ENCODE peak calls at places on chromosomes 12 and 14, in six cellular contexts. One of them, this sample, is unnamed.

GRCh38 chr12:66144796-66145754 is 14.5 kb upstream of the LLPH start:
- DNase-seq in small intestine: peak
- DNase-seq in cardiac fibroblast: peak
- DNase-seq in sigmoid colon: peak
- DNase-seq in H7: peak
- DNase-seq in keratinocyte: no peak
- DNase-seq in this sample: peak

GRCh38 chr14:104135904-104136471 is 2.4 kb upstream of the KIF26A start:
- DNase-seq in small intestine: no peak
- DNase-seq in cardiac fibroblast: no peak
- DNase-seq in sigmoid colon: no peak
- DNase-seq in H7: peak
- DNase-seq in keratinocyte: no peak
- DNase-seq in this sample: no peak

GRCh38 chr14:60051690-60052324 is 39.9 kb upstream of the PCNX4 start:
- DNase-seq in small intestine: no peak
- DNase-seq in cardiac fibroblast: peak
- DNase-seq in sigmoid colon: no peak
- DNase-seq in H7: no peak
- DNase-seq in keratinocyte: no peak
- DNase-seq in this sample: peak

GRCh38 chr12:123113038-123113437 is 37.9 kb downstream of the PITPNM2 start:
- DNase-seq in small intestine: no peak
- DNase-seq in cardiac fibroblast: no peak
- DNase-seq in sigmoid colon: no peak
- DNase-seq in H7: no peak
- DNase-seq in keratinocyte: no peak
- DNase-seq in this sample: no peak

GRCh38 chr12:123253606-123254459 is 17.8 kb downstream of the CDK2AP1 start:
- DNase-seq in small intestine: no peak
- DNase-seq in cardiac fibroblast: no peak
- DNase-seq in sigmoid colon: no peak
- DNase-seq in H7: no peak
- DNase-seq in keratinocyte: no peak
- DNase-seq in this sample: peak

GRCh38 chr12:29103539-29103974 is 45.5 kb upstream of the FAR2 start:
- DNase-seq in small intestine: peak
- DNase-seq in cardiac fibroblast: no peak
- DNase-seq in sigmoid colon: no peak
- DNase-seq in H7: no peak
- DNase-seq in keratinocyte: no peak
- DNase-seq in this sample: no peak

GRCh38 chr12:109863961-109864712 is 16.2 kb downstream of the GLTP start:
- DNase-seq in small intestine: peak
- DNase-seq in cardiac fibroblast: peak
- DNase-seq in sigmoid colon: no peak
- DNase-seq in H7: no peak
- DNase-seq in keratinocyte: no peak
- DNase-seq in this sample: peak

GRCh38 chr14:52430474-52430873 is 116.4 kb downstream of the PTGER2 start:
- DNase-seq in small intestine: no peak
- DNase-seq in cardiac fibroblast: no peak
- DNase-seq in sigmoid colon: no peak
- DNase-seq in H7: no peak
- DNase-seq in keratinocyte: no peak
- DNase-seq in this sample: no peak

GRCh38 chr12:19689226-19689625 is 249.9 kb downstream of the AEBP2 start:
- DNase-seq in small intestine: peak
- DNase-seq in cardiac fibroblast: no peak
- DNase-seq in sigmoid colon: no peak
- DNase-seq in H7: no peak
- DNase-seq in keratinocyte: no peak
- DNase-seq in this sample: no peak

GRCh38 chr12:3357950-3358525 is 133.0 kb upstream of the PRMT8 start:
- DNase-seq in small intestine: no peak
- DNase-seq in cardiac fibroblast: no peak
- DNase-seq in sigmoid colon: no peak
- DNase-seq in H7: no peak
- DNase-seq in keratinocyte: no peak
- DNase-seq in this sample: no peak

GRCh38 chr14:104694991-104695659 is 5.7 kb downstream of the INF2 start:
- DNase-seq in small intestine: no peak
- DNase-seq in cardiac fibroblast: no peak
- DNase-seq in sigmoid colon: no peak
- DNase-seq in H7: peak
- DNase-seq in keratinocyte: no peak
- DNase-seq in this sample: no peak

GRCh38 chr12:104011265-104011664 is 38.7 kb downstream of the GLT8D2 start:
- DNase-seq in small intestine: no peak
- DNase-seq in cardiac fibroblast: peak
- DNase-seq in sigmoid colon: no peak
- DNase-seq in H7: no peak
- DNase-seq in keratinocyte: no peak
- DNase-seq in this sample: peak

GRCh38 chr14:25233613-25234012 is 183.7 kb upstream of the STXBP6 start:
- DNase-seq in small intestine: peak
- DNase-seq in cardiac fibroblast: no peak
- DNase-seq in sigmoid colon: no peak
- DNase-seq in H7: no peak
- DNase-seq in keratinocyte: no peak
- DNase-seq in this sample: no peak

GRCh38 chr14:31263485-31264133 is 56.0 kb upstream of the HECTD1 start:
- DNase-seq in small intestine: peak
- DNase-seq in cardiac fibroblast: peak
- DNase-seq in sigmoid colon: peak
- DNase-seq in H7: no peak
- DNase-seq in keratinocyte: peak
- DNase-seq in this sample: peak

GRCh38 chr14:87233266-87233665 is 759.7 kb downstream of the GALC start:
- DNase-seq in small intestine: no peak
- DNase-seq in cardiac fibroblast: no peak
- DNase-seq in sigmoid colon: no peak
- DNase-seq in H7: no peak
- DNase-seq in keratinocyte: peak
- DNase-seq in this sample: no peak

GRCh38 chr12:77214136-77214535 is 148.8 kb upstream of the E2F7 start:
- DNase-seq in small intestine: no peak
- DNase-seq in cardiac fibroblast: peak
- DNase-seq in sigmoid colon: no peak
- DNase-seq in H7: no peak
- DNase-seq in keratinocyte: no peak
- DNase-seq in this sample: peak

GRCh38 chr12:98592825-98593322 is 612 bp upstream of the SLC25A3 start:
- DNase-seq in small intestine: peak
- DNase-seq in cardiac fibroblast: no peak
- DNase-seq in sigmoid colon: no peak
- DNase-seq in H7: no peak
- DNase-seq in keratinocyte: no peak
- DNase-seq in this sample: no peak

GRCh38 chr12:91413591-91413990 is 231.0 kb upstream of the DCN start:
- DNase-seq in small intestine: peak
- DNase-seq in cardiac fibroblast: peak
- DNase-seq in sigmoid colon: no peak
- DNase-seq in H7: no peak
- DNase-seq in keratinocyte: no peak
- DNase-seq in this sample: peak

GRCh38 chr14:50425816-50426215 is 29.1 kb upstream of the CDKL1 start:
- DNase-seq in small intestine: no peak
- DNase-seq in cardiac fibroblast: peak
- DNase-seq in sigmoid colon: no peak
- DNase-seq in H7: no peak
- DNase-seq in keratinocyte: no peak
- DNase-seq in this sample: peak

GRCh38 chr12:52082988-52083637 is 3.6 kb downstream of the SMIM41 start:
- DNase-seq in small intestine: peak
- DNase-seq in cardiac fibroblast: peak
- DNase-seq in sigmoid colon: peak
- DNase-seq in H7: peak
- DNase-seq in keratinocyte: no peak
- DNase-seq in this sample: peak

GRCh38 chr12:53998174-53998899 is 1.6 kb upstream of the HOXC9 start:
- DNase-seq in small intestine: no peak
- DNase-seq in cardiac fibroblast: no peak
- DNase-seq in sigmoid colon: no peak
- DNase-seq in H7: no peak
- DNase-seq in keratinocyte: no peak
- DNase-seq in this sample: no peak

GRCh38 chr12:106914796-106915634 is 40.7 kb upstream of the TMEM263 start:
- DNase-seq in small intestine: no peak
- DNase-seq in cardiac fibroblast: no peak
- DNase-seq in sigmoid colon: no peak
- DNase-seq in H7: no peak
- DNase-seq in keratinocyte: no peak
- DNase-seq in this sample: no peak

GRCh38 chr14:55976219-55976618 is 142.0 kb upstream of the PELI2 start:
- DNase-seq in small intestine: peak
- DNase-seq in cardiac fibroblast: no peak
- DNase-seq in sigmoid colon: no peak
- DNase-seq in H7: no peak
- DNase-seq in keratinocyte: no peak
- DNase-seq in this sample: peak

GRCh38 chr12:108722992-108723766 is 8.1 kb downstream of the CORO1C start:
- DNase-seq in small intestine: no peak
- DNase-seq in cardiac fibroblast: peak
- DNase-seq in sigmoid colon: peak
- DNase-seq in H7: no peak
- DNase-seq in keratinocyte: no peak
- DNase-seq in this sample: peak

GRCh38 chr12:24947541-24948451 is 1.1 kb downstream of the BCAT1 start:
- DNase-seq in small intestine: no peak
- DNase-seq in cardiac fibroblast: peak
- DNase-seq in sigmoid colon: no peak
- DNase-seq in H7: no peak
- DNase-seq in keratinocyte: no peak
- DNase-seq in this sample: peak

GRCh38 chr12:24943947-24944597 is 4.8 kb downstream of the BCAT1 start:
- DNase-seq in small intestine: no peak
- DNase-seq in cardiac fibroblast: peak
- DNase-seq in sigmoid colon: no peak
- DNase-seq in H7: no peak
- DNase-seq in keratinocyte: no peak
- DNase-seq in this sample: peak

GRCh38 chr12:24944598-24944975 is 4.3 kb downstream of the BCAT1 start:
- DNase-seq in small intestine: no peak
- DNase-seq in cardiac fibroblast: no peak
- DNase-seq in sigmoid colon: no peak
- DNase-seq in H7: no peak
- DNase-seq in keratinocyte: no peak
- DNase-seq in this sample: no peak

GRCh38 chr12:24945039-24945438 is 3.9 kb downstream of the BCAT1 start:
- DNase-seq in small intestine: no peak
- DNase-seq in cardiac fibroblast: no peak
- DNase-seq in sigmoid colon: no peak
- DNase-seq in H7: no peak
- DNase-seq in keratinocyte: no peak
- DNase-seq in this sample: no peak

DNA sequence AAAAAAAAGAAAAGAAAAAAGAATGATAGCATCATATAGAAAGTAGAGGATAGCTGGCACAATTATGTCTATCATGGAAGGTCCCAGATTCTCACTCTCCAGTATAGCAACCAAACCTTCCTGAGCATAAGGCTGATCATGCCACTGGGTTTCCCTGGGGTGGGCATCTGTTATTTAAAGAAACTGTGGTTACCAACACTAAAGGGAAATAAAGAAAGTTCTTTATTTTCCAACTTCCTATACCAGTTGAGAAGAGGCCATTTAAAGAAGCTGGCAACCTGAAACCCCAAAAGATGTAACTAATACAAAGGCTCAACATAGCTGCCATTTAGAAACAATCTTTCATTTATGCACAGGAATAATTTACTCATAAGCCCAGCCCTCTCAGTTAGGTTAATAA is 3.1 kb downstream of the BCAT1 start:
- DNase-seq in small intestine: no peak
- DNase-seq in cardiac fibroblast: no peak
- DNase-seq in sigmoid colon: no peak
- DNase-seq in H7: no peak
- DNase-seq in keratinocyte: no peak
- DNase-seq in this sample: no peak
- H3K4me3 ChIP-seq in small intestine: no peak
- H3K4me3 ChIP-seq in cardiac fibroblast: no peak
- H3K4me3 ChIP-seq in sigmoid colon: no peak
- H3K4me3 ChIP-seq in H7: no peak
- H3K4me3 ChIP-seq in keratinocyte: no peak
- H3K4me3 ChIP-seq in this sample: peak

GRCh38 chr12:124941170-124941527 is 26.7 kb upstream of the UBC start:
- DNase-seq in small intestine: no peak
- DNase-seq in cardiac fibroblast: no peak
- DNase-seq in sigmoid colon: no peak
- DNase-seq in H7: no peak
- DNase-seq in keratinocyte: no peak
- DNase-seq in this sample: no peak
- H3K4me3 ChIP-seq in small intestine: no peak
- H3K4me3 ChIP-seq in cardiac fibroblast: no peak
- H3K4me3 ChIP-seq in sigmoid colon: peak
- H3K4me3 ChIP-seq in H7: peak
- H3K4me3 ChIP-seq in keratinocyte: peak
- H3K4me3 ChIP-seq in this sample: peak

DNA sequence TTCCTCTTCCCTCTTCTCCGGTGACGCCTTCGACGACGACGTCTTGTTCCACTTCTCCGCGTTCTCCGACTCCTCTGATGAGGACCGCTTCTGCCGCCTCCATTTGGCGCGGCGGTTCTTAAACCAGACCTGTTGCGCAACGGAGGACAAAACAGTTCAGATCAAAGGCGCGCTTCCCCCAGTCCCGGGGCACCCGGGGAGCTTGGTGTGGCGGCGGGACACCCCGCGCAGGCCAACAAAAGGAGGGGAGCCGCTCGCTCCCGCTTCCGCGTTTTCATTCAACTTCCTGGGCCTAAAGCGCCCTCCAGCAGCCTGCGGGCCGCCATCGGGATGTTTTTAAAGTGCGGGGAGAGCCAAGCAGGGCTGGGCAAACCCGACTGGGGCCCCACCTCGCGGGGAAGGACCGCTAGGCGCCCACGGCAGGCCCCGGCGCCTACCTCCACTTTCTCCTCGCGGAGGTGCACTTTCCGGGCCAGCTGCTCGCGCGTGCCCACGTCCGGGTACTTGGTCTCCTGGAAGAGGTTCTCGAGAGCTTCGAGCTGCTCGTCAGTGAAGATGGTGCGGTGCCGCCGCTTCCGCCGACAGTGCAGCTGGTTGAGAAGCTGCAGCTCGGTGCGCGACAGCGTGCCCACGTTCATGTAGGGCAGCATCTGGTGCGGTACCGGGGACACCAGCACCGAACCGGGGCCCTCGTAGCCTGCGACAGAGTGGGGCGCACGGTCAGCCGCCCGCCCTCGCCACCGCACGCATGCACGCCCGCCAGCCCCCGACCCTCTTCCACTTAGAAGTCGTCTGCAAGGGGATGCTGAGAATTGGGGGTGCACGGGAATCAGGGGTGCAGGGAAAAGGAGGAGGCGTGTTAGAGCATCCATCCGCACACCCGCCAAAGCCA is 1.1 kb downstream of the GSC start:
- DNase-seq in small intestine: no peak
- DNase-seq in cardiac fibroblast: peak
- DNase-seq in sigmoid colon: peak
- DNase-seq in H7: peak
- DNase-seq in keratinocyte: no peak
- DNase-seq in this sample: no peak
- H3K4me3 ChIP-seq in small intestine: no peak
- H3K4me3 ChIP-seq in cardiac fibroblast: peak
- H3K4me3 ChIP-seq in sigmoid colon: peak
- H3K4me3 ChIP-seq in H7: peak
- H3K4me3 ChIP-seq in keratinocyte: peak
- H3K4me3 ChIP-seq in this sample: peak

GRCh38 chr12:67290378-67290777 is 21.2 kb downstream of the CAND1 start:
- DNase-seq in small intestine: no peak
- DNase-seq in cardiac fibroblast: no peak
- DNase-seq in sigmoid colon: no peak
- DNase-seq in H7: no peak
- DNase-seq in keratinocyte: no peak
- DNase-seq in this sample: no peak
- H3K4me3 ChIP-seq in small intestine: no peak
- H3K4me3 ChIP-seq in cardiac fibroblast: no peak
- H3K4me3 ChIP-seq in sigmoid colon: no peak
- H3K4me3 ChIP-seq in H7: no peak
- H3K4me3 ChIP-seq in keratinocyte: no peak
- H3K4me3 ChIP-seq in this sample: no peak